ENCODE peak calls at places on chromosomes 16 and 17, in five cellular contexts. One of them, this sample, is unnamed.

GRCh38 chr16:4687946-4688673 is 5.3 kb upstream of the NUDT16L1 start:
- DNase-seq in astrocyte: no peak
- DNase-seq in caudate nucleus: no peak
- DNase-seq in mucosa of gallbladder: no peak
- DNase-seq in heart right ventricle: no peak
- DNase-seq in this sample: no peak

GRCh38 chr17:40915721-40916256 is 21.7 kb downstream of the KRT23 start:
- DNase-seq in astrocyte: peak; percentile 64
- DNase-seq in caudate nucleus: no peak
- DNase-seq in mucosa of gallbladder: no peak
- DNase-seq in heart right ventricle: no peak
- DNase-seq in this sample: no peak

GRCh38 chr17:40548982-40549680 is 16.1 kb downstream of the CCR7 start:
- DNase-seq in astrocyte: peak; percentile 83
- DNase-seq in caudate nucleus: no peak
- DNase-seq in mucosa of gallbladder: peak; percentile 81
- DNase-seq in heart right ventricle: no peak
- DNase-seq in this sample: no peak

GRCh38 chr16:66524601-66525164 is 25.2 kb downstream of the TK2 start:
- DNase-seq in astrocyte: no peak
- DNase-seq in caudate nucleus: no peak
- DNase-seq in mucosa of gallbladder: no peak
- DNase-seq in heart right ventricle: no peak
- DNase-seq in this sample: peak; percentile 34

GRCh38 chr16:3175157-3176153 is 12.5 kb upstream of the OR1F1 start:
- DNase-seq in astrocyte: no peak
- DNase-seq in caudate nucleus: no peak
- DNase-seq in mucosa of gallbladder: no peak
- DNase-seq in heart right ventricle: no peak
- DNase-seq in this sample: peak; percentile 78

GRCh38 chr17:54760836-54761235 is 139.8 kb upstream of the TOM1L1 start:
- DNase-seq in astrocyte: no peak
- DNase-seq in caudate nucleus: no peak
- DNase-seq in mucosa of gallbladder: no peak
- DNase-seq in heart right ventricle: no peak
- DNase-seq in this sample: no peak

GRCh38 chr17:4956493-4957061 is 5.7 kb downstream of the ENO3 start:
- DNase-seq in astrocyte: no peak
- DNase-seq in caudate nucleus: no peak
- DNase-seq in mucosa of gallbladder: no peak
- DNase-seq in heart right ventricle: no peak
- DNase-seq in this sample: peak; percentile 60

GRCh38 chr16:9090101-9090959 is 1.1 kb upstream of the HAPSTR1 start:
- DNase-seq in astrocyte: no peak
- DNase-seq in caudate nucleus: no peak
- DNase-seq in mucosa of gallbladder: peak; percentile 21
- DNase-seq in heart right ventricle: peak; percentile 36
- DNase-seq in this sample: peak; percentile 74

GRCh38 chr16:79716645-79717323 is 116.2 kb upstream of the MAF start:
- DNase-seq in astrocyte: no peak
- DNase-seq in caudate nucleus: no peak
- DNase-seq in mucosa of gallbladder: no peak
- DNase-seq in heart right ventricle: no peak
- DNase-seq in this sample: no peak

GRCh38 chr17:40018211-40019121 is 3.2 kb downstream of the CSF3 start:
- DNase-seq in astrocyte: no peak
- DNase-seq in caudate nucleus: no peak
- DNase-seq in mucosa of gallbladder: no peak
- DNase-seq in heart right ventricle: peak; percentile 47
- DNase-seq in this sample: no peak

GRCh38 chr16:88781140-88782077 is 3.6 kb downstream of the PIEZO1 start:
- DNase-seq in astrocyte: no peak
- DNase-seq in caudate nucleus: no peak
- DNase-seq in mucosa of gallbladder: no peak
- DNase-seq in heart right ventricle: no peak
- DNase-seq in this sample: peak; percentile 82

GRCh38 chr16:85586360-85587145 is 26.6 kb upstream of the GSE1 start:
- DNase-seq in astrocyte: no peak
- DNase-seq in caudate nucleus: peak; percentile 25
- DNase-seq in mucosa of gallbladder: peak; percentile 30
- DNase-seq in heart right ventricle: no peak
- DNase-seq in this sample: no peak

GRCh38 chr16:88866151-88866920 is at the start of gene PABPN1L:
- DNase-seq in astrocyte: no peak
- DNase-seq in caudate nucleus: no peak
- DNase-seq in mucosa of gallbladder: no peak
- DNase-seq in heart right ventricle: no peak
- DNase-seq in this sample: no peak

GRCh38 chr16:15506441-15506840 is 72.1 kb downstream of the BMERB1 start:
- DNase-seq in astrocyte: no peak
- DNase-seq in caudate nucleus: no peak
- DNase-seq in mucosa of gallbladder: no peak
- DNase-seq in heart right ventricle: no peak
- DNase-seq in this sample: no peak

GRCh38 chr16:68553186-68553585 is 14.1 kb downstream of the ZFP90 start:
- DNase-seq in astrocyte: no peak
- DNase-seq in caudate nucleus: peak; percentile 27
- DNase-seq in mucosa of gallbladder: no peak
- DNase-seq in heart right ventricle: no peak
- DNase-seq in this sample: no peak

GRCh38 chr17:74270333-74270732 is 3.7 kb upstream of the DNAI2 start:
- DNase-seq in astrocyte: no peak
- DNase-seq in caudate nucleus: no peak
- DNase-seq in mucosa of gallbladder: no peak
- DNase-seq in heart right ventricle: no peak
- DNase-seq in this sample: peak; percentile 36

GRCh38 chr16:25177512-25177830 is 39.3 kb upstream of the AQP8 start:
- DNase-seq in astrocyte: no peak
- DNase-seq in caudate nucleus: no peak
- DNase-seq in mucosa of gallbladder: no peak
- DNase-seq in heart right ventricle: no peak
- DNase-seq in this sample: no peak

GRCh38 chr17:14303343-14304221 is 2.7 kb downstream of the HS3ST3B1 start:
- DNase-seq in astrocyte: no peak
- DNase-seq in caudate nucleus: no peak
- DNase-seq in mucosa of gallbladder: no peak
- DNase-seq in heart right ventricle: no peak
- DNase-seq in this sample: no peak

GRCh38 chr16:84545114-84545737 is 40.8 kb upstream of the MEAK7 start:
- DNase-seq in astrocyte: no peak
- DNase-seq in caudate nucleus: no peak
- DNase-seq in mucosa of gallbladder: no peak
- DNase-seq in heart right ventricle: no peak
- DNase-seq in this sample: no peak

GRCh38 chr16:47565454-47565853 is 104.3 kb downstream of the PHKB start:
- DNase-seq in astrocyte: peak; percentile 49
- DNase-seq in caudate nucleus: no peak
- DNase-seq in mucosa of gallbladder: peak; percentile 52
- DNase-seq in heart right ventricle: peak; percentile 55
- DNase-seq in this sample: no peak

GRCh38 chr17:43224146-43224705 is 4.2 kb downstream of the CCDC200 start:
- DNase-seq in astrocyte: no peak
- DNase-seq in caudate nucleus: no peak
- DNase-seq in mucosa of gallbladder: peak; percentile 6
- DNase-seq in heart right ventricle: no peak
- DNase-seq in this sample: no peak

GRCh38 chr16:16095646-16096045 is 127.6 kb downstream of the ABCC6 start:
- DNase-seq in astrocyte: no peak
- DNase-seq in caudate nucleus: no peak
- DNase-seq in mucosa of gallbladder: no peak
- DNase-seq in heart right ventricle: no peak
- DNase-seq in this sample: no peak

GRCh38 chr16:11359370-11359769 is 14.1 kb downstream of the RMI2 start:
- DNase-seq in astrocyte: peak; percentile 80
- DNase-seq in caudate nucleus: no peak
- DNase-seq in mucosa of gallbladder: no peak
- DNase-seq in heart right ventricle: no peak
- DNase-seq in this sample: no peak

GRCh38 chr16:13873835-13874438 is 46.0 kb upstream of the ERCC4 start:
- DNase-seq in astrocyte: no peak
- DNase-seq in caudate nucleus: no peak
- DNase-seq in mucosa of gallbladder: no peak
- DNase-seq in heart right ventricle: no peak
- DNase-seq in this sample: peak; percentile 5

GRCh38 chr16:79542196-79542859 is 58.2 kb downstream of the MAF start:
- DNase-seq in astrocyte: no peak
- DNase-seq in caudate nucleus: no peak
- DNase-seq in mucosa of gallbladder: peak; percentile 30
- DNase-seq in heart right ventricle: peak; percentile 77
- DNase-seq in this sample: no peak

GRCh38 chr16:22035094-22035675 is 27.3 kb downstream of the MOSMO start:
- DNase-seq in astrocyte: no peak
- DNase-seq in caudate nucleus: no peak
- DNase-seq in mucosa of gallbladder: no peak
- DNase-seq in heart right ventricle: no peak
- DNase-seq in this sample: no peak

GRCh38 chr16:67415872-67416793 is at the start of gene ZDHHC1:
- DNase-seq in astrocyte: peak; percentile 52
- DNase-seq in caudate nucleus: peak; percentile 46
- DNase-seq in mucosa of gallbladder: peak; percentile 64
- DNase-seq in heart right ventricle: peak; percentile 68
- DNase-seq in this sample: peak; percentile 64

This sample was measured in erythroblast.